ENCODE peak calls at places on chromosome 15, in five cellular contexts. H is astrocyte of the cerebellum, A is Calu3, R is uterus, Q is colonic mucosa. Z is an unnamed sample.

GRCh38 chr15:66940368-66940767 is 125.0 kb upstream of the SMAD3 start:
- DNase-seq in H (no peak), A (no peak), R (no peak), Q (no peak), Z (no peak)

GRCh38 chr15:91133511-91133910 is 33.5 kb downstream of the SV2B start:
- DNase-seq in H (no peak), A (no peak), R (no peak), Q (no peak), Z (no peak)

GRCh38 chr15:51969728-51970127 is 1.9 kb downstream of the LEO1 start:
- DNase-seq in H (no peak), A (no peak), R (no peak), Q (no peak), Z (no peak)

GRCh38 chr15:64149424-64150235 is 1.9 kb upstream of the SNX22 start:
- DNase-seq in H (no peak), A (no peak), R (no peak), Q (peak), Z (no peak)

GRCh38 chr15:51524376-51524775 is 98.2 kb downstream of the DMXL2 start:
- DNase-seq in H (no peak), A (no peak), R (no peak), Q (no peak), Z (no peak)

GRCh38 chr15:100842756-100843730 is 36.6 kb upstream of the ALDH1A3 start:
- DNase-seq in H (no peak), A (no peak), R (no peak), Q (no peak), Z (peak)

GRCh38 chr15:97890307-97890706 is 70.2 kb upstream of the ARRDC4 start:
- DNase-seq in H (no peak), A (no peak), R (no peak), Q (no peak), Z (no peak)

GRCh38 chr15:69972436-69972835 is 125.3 kb downstream of the TLE3 start:
- DNase-seq in H (no peak), A (no peak), R (no peak), Q (peak), Z (no peak)

GRCh38 chr15:38666865-38667264 is 102.3 kb upstream of the RASGRP1 start:
- DNase-seq in H (no peak), A (no peak), R (no peak), Q (no peak), Z (no peak)

GRCh38 chr15:20348291-20348899 is 193.2 kb downstream of the GOLGA6L6 start:
- DNase-seq in H (no peak), A (no peak), R (no peak), Q (no peak), Z (no peak)

GRCh38 chr15:63933522-63933921 is 99.8 kb upstream of the HERC1 start:
- DNase-seq in H (no peak), A (no peak), R (no peak), Q (no peak), Z (no peak)

GRCh38 chr15:40960926-40961325 is 7.7 kb downstream of the CHAC1 start:
- DNase-seq in H (no peak), A (peak), R (no peak), Q (peak), Z (no peak)

GRCh38 chr15:44045661-44046060 is 149.4 kb downstream of the FRMD5 start:
- DNase-seq in H (no peak), A (no peak), R (no peak), Q (no peak), Z (no peak)

GRCh38 chr15:40454904-40455391 is 14.2 kb downstream of the BAHD1 start:
- DNase-seq in H (no peak), A (no peak), R (no peak), Q (no peak), Z (no peak)

GRCh38 chr15:69780374-69780773 is 317.3 kb downstream of the TLE3 start:
- DNase-seq in H (no peak), A (no peak), R (no peak), Q (no peak), Z (no peak)

GRCh38 chr15:88042047-88042446 is 214.5 kb downstream of the NTRK3 start:
- DNase-seq in H (no peak), A (no peak), R (no peak), Q (no peak), Z (no peak)

GRCh38 chr15:100592898-100593297 is 9.1 kb downstream of the LINS1 start:
- DNase-seq in H (no peak), A (no peak), R (no peak), Q (no peak), Z (no peak)

GRCh38 chr15:99251436-99251821 is at the start of gene LRRC28:
- DNase-seq in H (no peak), A (no peak), R (no peak), Q (no peak), Z (no peak)
- TF ChIP-seq CTCF in H (no peak), A (no peak), R (no peak), Q (no peak), Z (no peak)

GRCh38 chr15:79219393-79220056 is 63.0 kb upstream of the ANKRD34C start:
- DNase-seq in H (no peak), A (no peak), R (no peak), Q (no peak), Z (no peak)

GRCh38 chr15:79221696-79222095 is 60.8 kb upstream of the ANKRD34C start:
- DNase-seq in H (no peak), A (peak), R (no peak), Q (no peak), Z (no peak)

GRCh38 chr15:79213650-79214049 is 68.9 kb upstream of the ANKRD34C start:
- DNase-seq in H (no peak), A (no peak), R (no peak), Q (no peak), Z (no peak)

GRCh38 chr15:79218588-79219200 is 63.8 kb upstream of the ANKRD34C start:
- DNase-seq in H (no peak), A (no peak), R (no peak), Q (no peak), Z (no peak)
- TF ChIP-seq CTCF in H (peak), A (peak), R (no peak), Q (no peak), Z (peak)

DNA sequence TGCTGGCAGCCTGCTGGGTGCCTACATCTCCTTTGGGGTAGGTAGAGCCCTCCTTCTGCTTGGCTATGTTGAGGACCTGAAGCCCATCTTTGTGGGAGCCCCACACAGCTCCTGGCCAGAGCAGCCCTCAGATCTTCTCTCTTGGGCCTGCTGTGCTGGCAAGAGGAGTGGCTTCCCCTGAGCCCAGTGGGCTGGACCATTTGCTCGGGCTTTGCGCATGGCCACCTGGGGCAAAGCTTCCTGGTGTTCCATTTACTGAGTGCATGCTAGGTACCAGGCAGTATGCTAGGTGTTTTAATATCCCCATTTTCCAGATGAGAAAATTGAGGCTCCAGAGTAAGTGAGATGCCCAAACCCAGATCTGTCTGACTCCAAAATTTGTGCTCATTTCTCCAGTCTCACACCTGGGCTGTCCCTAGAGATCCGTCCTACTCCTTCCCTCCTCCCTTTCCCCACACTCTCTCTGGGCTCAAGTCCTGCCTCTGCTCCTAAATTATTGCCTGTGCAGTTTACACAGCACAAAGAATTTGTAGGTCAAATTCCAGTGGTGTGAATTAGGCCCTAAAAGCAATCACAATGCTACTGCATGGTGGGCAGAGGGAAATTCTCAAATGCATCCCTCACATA is 39.7 kb downstream of the SLC28A1 start:
- DNase-seq in H (no peak), A (no peak), R (no peak), Q (no peak), Z (no peak)
- TF ChIP-seq CTCF in H (no peak), A (no peak), R (no peak), Q (no peak), Z (no peak)

GRCh38 chr15:77634266-77634962 is 1.7 kb upstream of the LINGO1 start:
- DNase-seq in H (no peak), A (peak), R (peak), Q (peak), Z (no peak)
- TF ChIP-seq CTCF in H (peak), A (peak), R (no peak), Q (peak), Z (peak)

DNA sequence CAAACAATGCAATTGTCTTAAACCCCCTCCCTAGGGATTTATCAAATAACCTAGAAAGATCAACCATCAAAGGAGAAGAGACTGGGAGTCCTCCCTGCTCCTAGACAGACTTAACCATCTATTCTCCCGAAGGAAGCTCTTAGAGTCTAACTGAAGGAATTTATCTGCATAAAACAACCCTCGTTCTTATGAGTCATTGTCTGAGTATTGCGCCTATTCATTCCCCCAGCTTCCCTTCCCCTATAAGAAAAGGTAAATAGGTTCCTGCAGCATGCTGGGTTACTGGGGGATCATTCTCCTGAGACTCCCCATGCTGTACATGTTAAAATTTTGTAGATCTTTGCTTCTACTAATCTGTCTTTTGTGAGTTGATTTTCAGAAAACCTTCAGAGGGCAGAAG is 412.7 kb downstream of the OCA2 start:
- DNase-seq in H (peak), A (no peak), R (no peak), Q (no peak), Z (no peak)
- TF ChIP-seq CTCF in H (no peak), A (no peak), R (no peak), Q (no peak), Z (no peak)

GRCh38 chr15:62068071-62068786 is 1.5 kb downstream of the C2CD4A start:
- DNase-seq in H (no peak), A (peak), R (no peak), Q (peak), Z (no peak)
- TF ChIP-seq CTCF in H (peak), A (peak), R (no peak), Q (no peak), Z (no peak)

DNA sequence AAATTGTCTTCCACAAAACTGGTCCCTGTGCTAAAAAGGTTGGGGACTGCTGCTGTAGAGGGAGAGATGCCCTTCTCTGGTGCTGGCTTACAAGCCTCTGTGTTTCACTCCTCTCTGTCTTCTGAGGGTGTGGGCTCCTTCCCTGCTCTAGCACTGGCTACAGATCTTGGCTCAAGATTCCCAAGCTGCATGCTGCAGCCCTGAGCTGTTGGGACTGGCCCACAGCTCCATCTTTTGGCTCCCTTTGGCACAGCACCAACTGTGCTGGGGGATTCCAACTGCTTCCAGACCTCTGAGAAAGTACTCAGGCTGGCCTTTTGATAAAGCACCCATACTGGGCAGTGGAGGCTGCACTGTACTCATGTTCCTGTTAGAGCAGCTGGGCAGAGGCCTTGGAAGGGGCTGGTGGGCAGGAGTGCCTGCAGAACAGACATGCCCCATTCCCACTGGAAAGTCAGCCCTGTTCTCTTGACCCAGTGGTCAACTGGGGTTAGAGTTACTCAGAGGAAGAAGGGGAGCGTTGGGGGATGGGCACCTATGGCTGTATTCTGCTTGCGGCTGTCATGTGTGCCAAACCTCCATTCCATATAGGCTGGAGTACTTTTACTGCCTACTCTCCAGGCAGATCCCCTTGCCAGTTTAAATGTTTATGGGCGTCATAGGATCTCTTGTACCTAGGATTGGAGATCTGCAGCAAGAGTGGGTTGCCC is 55.7 kb downstream of the GALK2 start:
- DNase-seq in H (no peak), A (peak), R (no peak), Q (no peak), Z (no peak)
- TF ChIP-seq CTCF in H (no peak), A (no peak), R (no peak), Q (no peak), Z (no peak)

DNA sequence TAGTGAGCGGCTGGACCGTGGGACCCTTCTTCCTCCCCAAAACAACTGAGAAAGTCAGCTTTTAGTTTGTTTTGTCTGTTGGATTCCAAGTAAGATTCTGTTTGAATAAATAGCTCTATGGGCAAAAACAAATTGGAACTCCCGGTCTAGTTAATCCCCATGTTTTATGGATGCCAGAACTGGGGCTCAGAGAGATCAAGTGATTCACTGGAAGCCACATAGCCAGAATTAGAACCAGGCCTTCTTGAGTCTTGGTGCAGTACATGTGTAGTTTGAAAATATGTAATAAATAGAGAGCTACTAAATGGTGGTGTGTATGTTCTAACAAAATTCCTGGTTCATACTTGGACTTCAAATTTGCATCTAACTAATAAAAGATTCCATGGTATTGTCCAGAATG is 29.3 kb upstream of the POLR2M start:
- DNase-seq in H (no peak), A (no peak), R (no peak), Q (no peak), Z (no peak)
- TF ChIP-seq CTCF in H (no peak), A (no peak), R (no peak), Q (no peak), Z (no peak)

DNA sequence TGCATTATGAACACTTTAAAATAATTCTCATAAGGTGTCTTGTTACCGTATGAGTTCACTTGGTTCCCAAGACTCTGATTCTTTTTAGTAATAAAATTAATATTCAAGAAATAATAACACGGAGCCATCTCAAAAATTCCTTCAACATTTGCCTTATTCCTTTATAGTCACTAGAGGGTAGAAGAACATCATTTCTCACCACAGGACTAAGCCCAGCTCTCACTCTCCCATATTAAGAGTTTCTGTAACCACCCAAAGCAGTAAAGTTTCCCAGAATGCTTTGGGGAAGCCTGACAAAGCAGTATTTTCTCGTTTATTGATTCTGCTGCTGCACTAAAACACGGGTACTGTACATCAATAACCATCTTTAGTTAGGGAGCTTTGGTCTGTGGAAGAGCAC is 114.9 kb downstream of the MCTP2 start:
- DNase-seq in H (no peak), A (no peak), R (no peak), Q (no peak), Z (no peak)
- TF ChIP-seq CTCF in H (no peak), A (no peak), R (peak), Q (no peak), Z (no peak)